ENCODE peak calls at places on chromosomes 1 and 21, in four cellular contexts. M, G, A and P are unnamed samples.

GRCh38 chr1:27445177-27445936 is 44.6 kb downstream of the WASF2 start:
- DNase-seq in M (no peak), G (peak; percentile 14), A (no peak), P (no peak)

GRCh38 chr1:157119448-157119847 is 18.7 kb downstream of the ETV3 start:
- DNase-seq in M (no peak), G (no peak), A (no peak), P (no peak)

GRCh38 chr1:1157914-1158710 is 15.6 kb upstream of the TTLL10 start:
- DNase-seq in M (no peak), G (peak; percentile 66), A (no peak), P (no peak)

GRCh38 chr1:45205000-45205909 is 1.1 kb downstream of the ZSWIM5 start:
- DNase-seq in M (no peak), G (peak; percentile 22), A (no peak), P (peak; percentile 25)

GRCh38 chr1:169003864-169004516 is 102.5 kb upstream of the ATP1B1 start:
- DNase-seq in M (no peak), G (no peak), A (no peak), P (no peak)

GRCh38 chr21:42208801-42209490 is 10.0 kb upstream of the ABCG1 start:
- DNase-seq in M (no peak), G (no peak), A (no peak), P (peak; percentile 44)

GRCh38 chr1:150484431-150484830 is 2.8 kb upstream of the TARS2 start:
- DNase-seq in M (no peak), G (no peak), A (no peak), P (no peak)

GRCh38 chr1:150963535-150964489 is 10.8 kb downstream of the CERS2 start:
- DNase-seq in M (no peak), G (no peak), A (no peak), P (no peak)

GRCh38 chr1:198056255-198056654 is 100.5 kb upstream of the NEK7 start:
- DNase-seq in M (peak; percentile 5), G (peak; percentile 5), A (no peak), P (peak; percentile 36)

GRCh38 chr21:32090961-32091360 is 187.9 kb downstream of the MIS18A start:
- DNase-seq in M (no peak), G (no peak), A (no peak), P (no peak)

GRCh38 chr1:29171089-29171488 is 10.6 kb downstream of the SRSF4 start:
- DNase-seq in M (no peak), G (no peak), A (peak; percentile 20), P (no peak)

DNA sequence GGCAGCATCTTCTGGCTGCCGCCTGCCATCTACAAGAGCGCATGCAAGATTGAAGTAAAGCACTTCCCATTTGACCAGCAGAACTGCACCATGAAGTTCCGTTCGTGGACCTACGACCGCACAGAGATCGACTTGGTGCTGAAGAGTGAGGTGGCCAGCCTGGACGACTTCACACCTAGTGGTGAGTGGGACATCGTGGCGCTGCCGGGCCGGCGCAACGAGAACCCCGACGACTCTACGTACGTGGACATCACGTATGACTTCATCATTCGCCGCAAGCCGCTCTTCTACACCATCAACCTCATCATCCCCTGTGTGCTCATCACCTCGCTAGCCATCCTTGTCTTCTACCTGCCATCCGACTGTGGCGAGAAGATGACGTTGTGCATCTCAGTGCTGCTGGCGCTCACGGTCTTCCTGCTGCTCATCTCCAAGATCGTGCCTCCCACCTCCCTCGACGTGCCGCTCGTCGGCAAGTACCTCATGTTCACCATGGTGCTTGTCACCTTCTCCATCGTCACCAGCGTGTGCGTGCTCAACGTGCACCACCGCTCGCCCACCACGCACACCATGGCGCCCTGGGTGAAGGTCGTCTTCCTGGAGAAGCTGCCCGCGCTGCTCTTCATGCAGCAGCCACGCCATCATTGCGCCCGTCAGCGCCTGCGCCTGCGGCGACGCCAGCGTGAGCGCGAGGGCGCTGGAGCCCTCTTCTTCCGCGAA is 3.8 kb downstream of the CHRNB2 start:
- DNase-seq in M (no peak), G (no peak), A (no peak), P (no peak)
- TF ChIP-seq SUZ12 in M (no peak), G (no peak), A (no peak), P (no peak)

GRCh38 chr21:44485254-44485793 is 30.0 kb downstream of the LRRC3 start:
- DNase-seq in M (peak; percentile 60), G (no peak), A (no peak), P (no peak)

GRCh38 chr21:44487831-44488230 is 32.5 kb downstream of the LRRC3 start:
- DNase-seq in M (peak; percentile 43), G (peak; percentile 30), A (no peak), P (peak; percentile 55)

GRCh38 chr21:44486302-44486701 is 31.0 kb downstream of the LRRC3 start:
- DNase-seq in M (no peak), G (no peak), A (no peak), P (no peak)

GRCh38 chr21:44484498-44485253 is 29.4 kb downstream of the LRRC3 start:
- DNase-seq in M (no peak), G (peak; percentile 48), A (no peak), P (no peak)

GRCh38 chr21:44485796-44486195 is 30.5 kb downstream of the LRRC3 start:
- DNase-seq in M (no peak), G (no peak), A (no peak), P (no peak)
- H3K9ac ChIP-seq in M (peak overlapping the region; percentile 59), G (peak overlapping the region; percentile 36), A (no peak overlapping the region), P (no peak overlapping the region)

GRCh38 chr1:47991187-47991586 is 6.0 kb downstream of the TRABD2B start:
- DNase-seq in M (no peak), G (no peak), A (no peak), P (no peak)
- TF ChIP-seq YY1 in M (no peak), G (no peak), A (no peak), P (no peak)

GRCh38 chr1:207579436-207579799 is 65.5 kb upstream of the CR1L start:
- DNase-seq in M (peak; percentile 36), G (peak; percentile 41), A (peak; percentile 17), P (peak; percentile 90)
- TF ChIP-seq SUZ12 in M (no peak), G (no peak), A (no peak), P (no peak)

GRCh38 chr1:232553050-232553754 is 76.7 kb downstream of the SIPA1L2 start:
- DNase-seq in M (no peak), G (no peak), A (no peak), P (no peak)
- H3K9ac ChIP-seq in M (no peak overlapping the region), G (no peak overlapping the region), A (no peak overlapping the region), P (no peak overlapping the region)

DNA sequence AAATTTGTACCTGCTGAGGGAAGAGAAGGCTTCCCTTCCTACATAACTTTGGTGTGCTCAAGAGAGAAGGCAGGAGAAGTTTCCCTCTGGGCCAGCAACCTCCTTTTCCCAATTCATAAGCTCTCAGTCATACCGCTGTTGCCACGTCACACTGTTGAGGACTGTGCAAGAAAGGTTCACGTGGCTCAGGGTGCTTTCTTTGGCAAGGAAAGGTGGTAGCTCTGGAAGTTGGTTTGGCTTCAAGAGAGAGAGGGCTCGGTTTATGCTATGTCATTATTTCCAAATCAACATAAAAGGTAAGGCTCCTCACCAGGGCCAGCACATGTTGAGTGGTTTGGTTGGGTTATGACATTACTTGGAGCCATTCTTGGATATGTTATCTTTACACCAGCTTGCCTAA is 77.3 kb downstream of the TNFSF18 start:
- DNase-seq in M (no peak), G (no peak), A (no peak), P (no peak)
- TF ChIP-seq YY1 in M (no peak), G (no peak), A (no peak), P (no peak)

DNA sequence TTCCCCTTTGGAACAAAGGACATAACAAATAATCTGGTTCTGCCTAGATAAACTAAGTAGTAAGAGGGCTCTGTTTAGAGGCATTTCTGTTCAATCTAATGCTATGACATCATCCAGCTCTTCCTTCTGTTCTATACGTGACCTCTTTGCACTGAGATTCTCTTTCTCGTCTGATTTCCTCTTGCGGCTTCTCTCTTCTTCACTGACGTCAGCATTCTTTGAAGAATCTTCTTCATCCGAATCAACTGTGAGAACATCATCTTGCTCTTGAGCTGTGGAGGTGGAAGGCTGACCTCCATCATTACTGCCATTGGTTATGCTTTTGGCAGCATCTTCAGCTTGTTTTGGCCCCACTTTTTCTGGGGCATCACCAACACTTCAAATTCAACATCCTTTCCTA is 130.4 kb downstream of the HS2ST1 start:
- DNase-seq in M (no peak), G (no peak), A (no peak), P (no peak)
- TF ChIP-seq SUZ12 in M (no peak), G (no peak), A (no peak), P (no peak)